ENCODE peak calls at places on chromosomes 6 and 20, in ten cellular contexts. One of them, this sample, is unnamed.

GRCh38 chr6:134245691-134246090 is 72.2 kb downstream of the SGK1 start:
- DNase-seq in lower lobe of right lung: no peak
- DNase-seq in uterus: no peak
- DNase-seq in HAP-1: no peak
- DNase-seq in CD4-positive, alpha-beta memory T cell: no peak
- DNase-seq in fibroblast of lung: no peak
- DNase-seq in astrocyte: no peak
- DNase-seq in PC-3: no peak
- DNase-seq in thyroid gland: no peak
- DNase-seq in esophagus squamous epithelium: no peak
- DNase-seq in this sample: no peak

GRCh38 chr6:49649982-49650381 is 13.3 kb upstream of the RHAG start:
- DNase-seq in esophagus squamous epithelium: no peak
- DNase-seq in thyroid gland: no peak
- DNase-seq in PC-3: no peak
- DNase-seq in uterus: no peak
- DNase-seq in CD4-positive, alpha-beta memory T cell: no peak
- DNase-seq in HAP-1: no peak
- DNase-seq in fibroblast of lung: no peak
- DNase-seq in astrocyte: no peak
- DNase-seq in lower lobe of right lung: no peak
- DNase-seq in this sample: no peak

GRCh38 chr6:912871-913663 is 220.1 kb upstream of the EXOC2 start:
- DNase-seq in PC-3: peak; percentile 44
- DNase-seq in astrocyte: no peak
- DNase-seq in esophagus squamous epithelium: no peak
- DNase-seq in thyroid gland: peak; percentile 67
- DNase-seq in fibroblast of lung: peak; percentile 78
- DNase-seq in lower lobe of right lung: no peak
- DNase-seq in uterus: no peak
- DNase-seq in HAP-1: peak; percentile 10
- DNase-seq in CD4-positive, alpha-beta memory T cell: no peak
- DNase-seq in this sample: peak; percentile 30

GRCh38 chr6:125834347-125834746 is 43.6 kb downstream of the NCOA7 start:
- DNase-seq in PC-3: no peak
- DNase-seq in CD4-positive, alpha-beta memory T cell: peak; percentile 39
- DNase-seq in lower lobe of right lung: no peak
- DNase-seq in astrocyte: no peak
- DNase-seq in fibroblast of lung: no peak
- DNase-seq in esophagus squamous epithelium: no peak
- DNase-seq in uterus: no peak
- DNase-seq in HAP-1: no peak
- DNase-seq in thyroid gland: no peak
- DNase-seq in this sample: no peak

GRCh38 chr20:46209930-46210671 is 92.0 kb downstream of the CD40 start:
- DNase-seq in uterus: no peak
- DNase-seq in fibroblast of lung: no peak
- DNase-seq in astrocyte: no peak
- DNase-seq in lower lobe of right lung: no peak
- DNase-seq in PC-3: no peak
- DNase-seq in HAP-1: no peak
- DNase-seq in CD4-positive, alpha-beta memory T cell: no peak
- DNase-seq in esophagus squamous epithelium: no peak
- DNase-seq in thyroid gland: no peak
- DNase-seq in this sample: no peak

GRCh38 chr6:44829811-44830210 is 442.3 kb downstream of the CDC5L start:
- DNase-seq in thyroid gland: no peak
- DNase-seq in CD4-positive, alpha-beta memory T cell: no peak
- DNase-seq in lower lobe of right lung: no peak
- DNase-seq in HAP-1: no peak
- DNase-seq in uterus: no peak
- DNase-seq in fibroblast of lung: no peak
- DNase-seq in astrocyte: no peak
- DNase-seq in PC-3: no peak
- DNase-seq in esophagus squamous epithelium: no peak
- DNase-seq in this sample: no peak

GRCh38 chr6:1856381-1856780 is 246.7 kb downstream of the FOXC1 start:
- DNase-seq in HAP-1: peak; percentile 92
- DNase-seq in thyroid gland: peak; percentile 31
- DNase-seq in lower lobe of right lung: no peak
- DNase-seq in CD4-positive, alpha-beta memory T cell: no peak
- DNase-seq in esophagus squamous epithelium: no peak
- DNase-seq in astrocyte: peak; percentile 17
- DNase-seq in uterus: no peak
- DNase-seq in fibroblast of lung: peak; percentile 62
- DNase-seq in PC-3: no peak
- DNase-seq in this sample: no peak

GRCh38 chr6:167056370-167056769 is 57.2 kb downstream of the CEP43 start:
- DNase-seq in HAP-1: no peak
- DNase-seq in lower lobe of right lung: no peak
- DNase-seq in fibroblast of lung: no peak
- DNase-seq in uterus: no peak
- DNase-seq in CD4-positive, alpha-beta memory T cell: peak; percentile 76
- DNase-seq in thyroid gland: no peak
- DNase-seq in astrocyte: peak; percentile 89
- DNase-seq in PC-3: no peak
- DNase-seq in esophagus squamous epithelium: no peak
- DNase-seq in this sample: no peak

GRCh38 chr6:166270706-166271375 is 37.4 kb downstream of the PRR18 start:
- DNase-seq in fibroblast of lung: no peak
- DNase-seq in esophagus squamous epithelium: no peak
- DNase-seq in HAP-1: no peak
- DNase-seq in uterus: no peak
- DNase-seq in thyroid gland: no peak
- DNase-seq in astrocyte: no peak
- DNase-seq in lower lobe of right lung: no peak
- DNase-seq in CD4-positive, alpha-beta memory T cell: no peak
- DNase-seq in PC-3: no peak
- DNase-seq in this sample: no peak

GRCh38 chr6:4928426-4928825 is 75.4 kb downstream of the RPP40 start:
- DNase-seq in CD4-positive, alpha-beta memory T cell: no peak
- DNase-seq in HAP-1: no peak
- DNase-seq in astrocyte: peak; percentile 74
- DNase-seq in fibroblast of lung: peak; percentile 28
- DNase-seq in esophagus squamous epithelium: no peak
- DNase-seq in thyroid gland: no peak
- DNase-seq in uterus: no peak
- DNase-seq in PC-3: peak; percentile 31
- DNase-seq in lower lobe of right lung: no peak
- DNase-seq in this sample: no peak

GRCh38 chr20:41255655-41256054 is 61.9 kb downstream of the ZHX3 start:
- DNase-seq in lower lobe of right lung: no peak
- DNase-seq in thyroid gland: no peak
- DNase-seq in CD4-positive, alpha-beta memory T cell: no peak
- DNase-seq in esophagus squamous epithelium: no peak
- DNase-seq in uterus: no peak
- DNase-seq in HAP-1: no peak
- DNase-seq in astrocyte: no peak
- DNase-seq in fibroblast of lung: no peak
- DNase-seq in PC-3: no peak
- DNase-seq in this sample: no peak

GRCh38 chr20:31823360-31824124 is 4.4 kb downstream of the MYLK2 start:
- DNase-seq in HAP-1: no peak
- DNase-seq in esophagus squamous epithelium: no peak
- DNase-seq in fibroblast of lung: no peak
- DNase-seq in lower lobe of right lung: no peak
- DNase-seq in uterus: no peak
- DNase-seq in CD4-positive, alpha-beta memory T cell: no peak
- DNase-seq in astrocyte: no peak
- DNase-seq in PC-3: no peak
- DNase-seq in thyroid gland: no peak
- DNase-seq in this sample: no peak

GRCh38 chr6:76852776-76853175 is 610.5 kb downstream of the HTR1B start:
- DNase-seq in fibroblast of lung: no peak
- DNase-seq in thyroid gland: no peak
- DNase-seq in uterus: no peak
- DNase-seq in PC-3: peak; percentile 6
- DNase-seq in HAP-1: no peak
- DNase-seq in esophagus squamous epithelium: no peak
- DNase-seq in astrocyte: peak; percentile 11
- DNase-seq in CD4-positive, alpha-beta memory T cell: no peak
- DNase-seq in lower lobe of right lung: no peak
- DNase-seq in this sample: no peak

GRCh38 chr6:148457137-148457842 is 114.7 kb downstream of the SASH1 start:
- DNase-seq in fibroblast of lung: no peak
- DNase-seq in esophagus squamous epithelium: no peak
- DNase-seq in HAP-1: no peak
- DNase-seq in CD4-positive, alpha-beta memory T cell: no peak
- DNase-seq in PC-3: peak; percentile 43
- DNase-seq in lower lobe of right lung: no peak
- DNase-seq in thyroid gland: no peak
- DNase-seq in uterus: no peak
- DNase-seq in astrocyte: peak; percentile 67
- DNase-seq in this sample: no peak

GRCh38 chr6:136541395-136541794 is 8.8 kb downstream of the MAP7 start:
- DNase-seq in astrocyte: no peak
- DNase-seq in esophagus squamous epithelium: no peak
- DNase-seq in HAP-1: no peak
- DNase-seq in uterus: no peak
- DNase-seq in fibroblast of lung: no peak
- DNase-seq in thyroid gland: no peak
- DNase-seq in CD4-positive, alpha-beta memory T cell: no peak
- DNase-seq in PC-3: no peak
- DNase-seq in lower lobe of right lung: no peak
- DNase-seq in this sample: no peak

GRCh38 chr6:7727951-7728854 is 2.3 kb downstream of the BMP6 start:
- DNase-seq in HAP-1: peak; percentile 62
- DNase-seq in lower lobe of right lung: peak; percentile 54
- DNase-seq in CD4-positive, alpha-beta memory T cell: no peak
- DNase-seq in fibroblast of lung: peak; percentile 20
- DNase-seq in uterus: no peak
- DNase-seq in PC-3: peak; percentile 22
- DNase-seq in astrocyte: no peak
- DNase-seq in thyroid gland: peak; percentile 4
- DNase-seq in esophagus squamous epithelium: no peak
- DNase-seq in this sample: no peak

GRCh38 chr6:80642452-80642851 is 536.0 kb downstream of the BCKDHB start:
- DNase-seq in thyroid gland: no peak
- DNase-seq in fibroblast of lung: peak; percentile 33
- DNase-seq in uterus: no peak
- DNase-seq in lower lobe of right lung: no peak
- DNase-seq in astrocyte: peak; percentile 67
- DNase-seq in CD4-positive, alpha-beta memory T cell: no peak
- DNase-seq in esophagus squamous epithelium: no peak
- DNase-seq in HAP-1: no peak
- DNase-seq in PC-3: peak; percentile 49
- DNase-seq in this sample: no peak

GRCh38 chr6:10554826-10555225 is 33.7 kb downstream of the GCNT2 start:
- DNase-seq in astrocyte: no peak
- DNase-seq in HAP-1: no peak
- DNase-seq in CD4-positive, alpha-beta memory T cell: no peak
- DNase-seq in esophagus squamous epithelium: no peak
- DNase-seq in uterus: no peak
- DNase-seq in fibroblast of lung: no peak
- DNase-seq in PC-3: no peak
- DNase-seq in thyroid gland: no peak
- DNase-seq in lower lobe of right lung: no peak
- DNase-seq in this sample: peak; percentile 27

GRCh38 chr6:35495258-35496035 is 1.4 kb downstream of the TEAD3 start:
- DNase-seq in astrocyte: peak; percentile 39
- DNase-seq in CD4-positive, alpha-beta memory T cell: no peak
- DNase-seq in lower lobe of right lung: no peak
- DNase-seq in HAP-1: no peak
- DNase-seq in fibroblast of lung: no peak
- DNase-seq in esophagus squamous epithelium: no peak
- DNase-seq in thyroid gland: peak; percentile 16
- DNase-seq in PC-3: no peak
- DNase-seq in uterus: peak; percentile 54
- DNase-seq in this sample: no peak
- H3K4me3 ChIP-seq in astrocyte: peak overlapping the region; percentile 71
- H3K4me3 ChIP-seq in CD4-positive, alpha-beta memory T cell: no peak overlapping the region
- H3K4me3 ChIP-seq in lower lobe of right lung: peak overlapping the region; percentile 68
- H3K4me3 ChIP-seq in HAP-1: peak overlapping the region; percentile 55
- H3K4me3 ChIP-seq in fibroblast of lung: peak overlapping the region; percentile 71
- H3K4me3 ChIP-seq in esophagus squamous epithelium: peak overlapping the region; percentile 96
- H3K4me3 ChIP-seq in thyroid gland: peak overlapping the region; percentile 89
- H3K4me3 ChIP-seq in PC-3: peak overlapping the region; percentile 85
- H3K4me3 ChIP-seq in uterus: peak overlapping the region; percentile 88
- H3K4me3 ChIP-seq in this sample: peak overlapping the region; percentile 70

GRCh38 chr20:5069141-5069806 is 50.5 kb downstream of the PCNA start:
- DNase-seq in CD4-positive, alpha-beta memory T cell: no peak
- DNase-seq in lower lobe of right lung: no peak
- DNase-seq in astrocyte: no peak
- DNase-seq in esophagus squamous epithelium: no peak
- DNase-seq in thyroid gland: no peak
- DNase-seq in PC-3: no peak
- DNase-seq in fibroblast of lung: no peak
- DNase-seq in uterus: no peak
- DNase-seq in HAP-1: no peak
- DNase-seq in this sample: no peak
- H3K9me3 ChIP-seq in CD4-positive, alpha-beta memory T cell: no peaks in the 10 kb centered on the region
- H3K9me3 ChIP-seq in lower lobe of right lung: no peaks in the 10 kb centered on the region
- H3K9me3 ChIP-seq in astrocyte: no peaks in the 10 kb centered on the region
- H3K9me3 ChIP-seq in esophagus squamous epithelium: no peaks in the 10 kb centered on the region
- H3K9me3 ChIP-seq in thyroid gland: no peaks in the 10 kb centered on the region
- H3K9me3 ChIP-seq in PC-3: no peaks in the 10 kb centered on the region
- H3K9me3 ChIP-seq in fibroblast of lung: no peaks in the 10 kb centered on the region
- H3K9me3 ChIP-seq in uterus: no peaks in the 10 kb centered on the region
- H3K9me3 ChIP-seq in HAP-1: no peaks in the 10 kb centered on the region
- H3K9me3 ChIP-seq in this sample: no peaks in the 10 kb centered on the region

DNA sequence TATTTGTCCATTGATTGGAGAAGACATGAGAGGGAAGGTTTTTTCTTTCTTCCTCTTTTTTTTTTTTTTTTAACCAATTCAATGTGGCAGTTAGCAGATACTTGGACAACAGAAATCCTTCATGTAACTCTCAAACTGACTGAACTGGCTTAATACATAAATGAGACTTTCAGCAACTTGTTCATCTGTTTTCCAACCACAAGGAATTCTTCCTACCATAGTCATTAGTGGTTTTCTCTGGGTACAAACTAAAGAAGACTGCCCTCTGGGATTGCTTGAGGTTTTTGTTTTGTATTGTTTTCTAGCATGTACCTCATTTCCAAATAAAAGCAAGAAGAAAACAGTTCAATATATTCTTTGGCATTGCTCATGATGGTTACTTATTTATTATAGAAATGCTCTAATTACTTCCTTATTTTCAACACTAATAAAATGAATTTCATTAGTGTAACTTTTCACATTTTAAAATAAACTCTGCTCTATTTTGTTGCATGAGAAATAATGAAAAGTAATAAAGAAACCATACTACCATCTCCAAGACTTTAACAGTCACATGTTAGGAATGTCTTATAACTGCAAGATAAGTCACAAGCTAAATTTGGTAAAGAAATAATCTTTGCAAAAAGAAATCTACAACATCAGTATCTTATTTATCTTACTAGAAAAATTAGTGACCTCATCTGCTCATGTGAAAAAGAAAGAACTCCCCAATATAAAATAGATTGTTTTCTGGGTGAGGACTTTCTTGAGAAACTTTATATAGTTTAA is 52.0 kb downstream of the ME1 start:
- DNase-seq in PC-3: no peak
- DNase-seq in CD4-positive, alpha-beta memory T cell: no peak
- DNase-seq in uterus: no peak
- DNase-seq in esophagus squamous epithelium: no peak
- DNase-seq in fibroblast of lung: peak; percentile 70
- DNase-seq in lower lobe of right lung: no peak
- DNase-seq in astrocyte: peak; percentile 84
- DNase-seq in HAP-1: no peak
- DNase-seq in thyroid gland: no peak
- DNase-seq in this sample: no peak
- H3K4me3 ChIP-seq in PC-3: no peak overlapping the region
- H3K4me3 ChIP-seq in CD4-positive, alpha-beta memory T cell: no peak overlapping the region
- H3K4me3 ChIP-seq in uterus: no peak overlapping the region
- H3K4me3 ChIP-seq in esophagus squamous epithelium: no peak overlapping the region
- H3K4me3 ChIP-seq in fibroblast of lung: no peak overlapping the region
- H3K4me3 ChIP-seq in lower lobe of right lung: no peak overlapping the region
- H3K4me3 ChIP-seq in astrocyte: no peak overlapping the region
- H3K4me3 ChIP-seq in HAP-1: no peak overlapping the region
- H3K4me3 ChIP-seq in thyroid gland: no peak overlapping the region
- H3K4me3 ChIP-seq in this sample: no peak overlapping the region

GRCh38 chr6:168554472-168554871 is 113.5 kb downstream of the SMOC2 start:
- DNase-seq in PC-3: no peak
- DNase-seq in astrocyte: no peak
- DNase-seq in esophagus squamous epithelium: no peak
- DNase-seq in CD4-positive, alpha-beta memory T cell: no peak
- DNase-seq in fibroblast of lung: no peak
- DNase-seq in HAP-1: no peak
- DNase-seq in uterus: no peak
- DNase-seq in thyroid gland: no peak
- DNase-seq in lower lobe of right lung: no peak
- DNase-seq in this sample: no peak
- H3K9me3 ChIP-seq in PC-3: no peaks in the 10 kb centered on the region
- H3K9me3 ChIP-seq in astrocyte: peaks cover 7% of the 10 kb centered on the region
- H3K9me3 ChIP-seq in esophagus squamous epithelium: no peaks in the 10 kb centered on the region
- H3K9me3 ChIP-seq in CD4-positive, alpha-beta memory T cell: no peaks in the 10 kb centered on the region
- H3K9me3 ChIP-seq in fibroblast of lung: no peaks in the 10 kb centered on the region
- H3K9me3 ChIP-seq in HAP-1: no peaks in the 10 kb centered on the region
- H3K9me3 ChIP-seq in uterus: no peaks in the 10 kb centered on the region
- H3K9me3 ChIP-seq in thyroid gland: no peaks in the 10 kb centered on the region
- H3K9me3 ChIP-seq in lower lobe of right lung: no peaks in the 10 kb centered on the region
- H3K9me3 ChIP-seq in this sample: no peaks in the 10 kb centered on the region